ENCODE peak calls at places on chromosomes 7 and 10, in four cellular contexts. One of them, this sample, is unnamed.

GRCh38 chr7:50605059-50605458 is 39.9 kb upstream of the DDC start:
- DNase-seq in BJ: no peak
- DNase-seq in RWPE1: no peak
- DNase-seq in AG10803: no peak
- DNase-seq in this sample: no peak

GRCh38 chr7:81186691-81187090 is 267.8 kb upstream of the SEMA3C start:
- DNase-seq in BJ: no peak
- DNase-seq in RWPE1: no peak
- DNase-seq in AG10803: peak; percentile 66
- DNase-seq in this sample: no peak

GRCh38 chr10:2278391-2278790 is 541.1 kb upstream of the ADARB2 start:
- DNase-seq in BJ: no peak
- DNase-seq in RWPE1: no peak
- DNase-seq in AG10803: no peak
- DNase-seq in this sample: no peak

GRCh38 chr7:50962962-50963374 is 180.3 kb upstream of the GRB10 start:
- DNase-seq in BJ: peak; percentile 8
- DNase-seq in RWPE1: peak; percentile 87
- DNase-seq in AG10803: peak; percentile 25
- DNase-seq in this sample: peak; percentile 15

GRCh38 chr10:50992972-50993766 is 81.1 kb upstream of the PRKG1 start:
- DNase-seq in BJ: peak; percentile 76
- DNase-seq in RWPE1: no peak
- DNase-seq in AG10803: peak; percentile 98
- DNase-seq in this sample: peak; percentile 58

GRCh38 chr7:117993377-117994003 is 120.2 kb upstream of the CTTNBP2 start:
- DNase-seq in BJ: no peak
- DNase-seq in RWPE1: peak; percentile 39
- DNase-seq in AG10803: no peak
- DNase-seq in this sample: no peak

GRCh38 chr10:115141254-115141653 is 48.1 kb downstream of the ATRNL1 start:
- DNase-seq in BJ: no peak
- DNase-seq in RWPE1: peak; percentile 20
- DNase-seq in AG10803: peak; percentile 5
- DNase-seq in this sample: no peak

GRCh38 chr10:34764347-34764991 is 50.6 kb downstream of the PARD3 start:
- DNase-seq in BJ: no peak
- DNase-seq in RWPE1: no peak
- DNase-seq in AG10803: no peak
- DNase-seq in this sample: no peak

GRCh38 chr10:132685121-132685891 is 100.6 kb downstream of the NKX6-2 start:
- DNase-seq in BJ: peak; percentile 7
- DNase-seq in RWPE1: peak; percentile 71
- DNase-seq in AG10803: no peak
- DNase-seq in this sample: no peak

GRCh38 chr7:55504093-55504859 is 68.0 kb downstream of the VOPP1 start:
- DNase-seq in BJ: no peak
- DNase-seq in RWPE1: peak; percentile 25
- DNase-seq in AG10803: peak; percentile 22
- DNase-seq in this sample: no peak

GRCh38 chr7:75599244-75599771 is 107.2 kb downstream of the SPDYE5 start:
- DNase-seq in BJ: no peak
- DNase-seq in RWPE1: no peak
- DNase-seq in AG10803: no peak
- DNase-seq in this sample: no peak

GRCh38 chr7:105512415-105512814 is 9.7 kb downstream of the PUS7 start:
- DNase-seq in BJ: no peak
- DNase-seq in RWPE1: no peak
- DNase-seq in AG10803: no peak
- DNase-seq in this sample: no peak

GRCh38 chr10:56507033-56507432 is 146.0 kb upstream of the ZWINT start:
- DNase-seq in BJ: no peak
- DNase-seq in RWPE1: no peak
- DNase-seq in AG10803: no peak
- DNase-seq in this sample: no peak

GRCh38 chr7:47357398-47357797 is 224.5 kb downstream of the TNS3 start:
- DNase-seq in BJ: no peak
- DNase-seq in RWPE1: no peak
- DNase-seq in AG10803: no peak
- DNase-seq in this sample: no peak

GRCh38 chr10:131644287-131644686 is 256.5 kb upstream of the PPP2R2D start:
- DNase-seq in BJ: no peak
- DNase-seq in RWPE1: no peak
- DNase-seq in AG10803: no peak
- DNase-seq in this sample: no peak

GRCh38 chr7:105652359-105652993 is 71.2 kb upstream of the EFCAB10 start:
- DNase-seq in BJ: no peak
- DNase-seq in RWPE1: peak; percentile 82
- DNase-seq in AG10803: peak; percentile 75
- DNase-seq in this sample: peak; percentile 52

GRCh38 chr10:131674130-131674529 is 226.7 kb upstream of the PPP2R2D start:
- DNase-seq in BJ: no peak
- DNase-seq in RWPE1: no peak
- DNase-seq in AG10803: no peak
- DNase-seq in this sample: no peak

GRCh38 chr7:22551768-22552513 is 52.0 kb upstream of the STEAP1B start:
- DNase-seq in BJ: no peak
- DNase-seq in RWPE1: no peak
- DNase-seq in AG10803: no peak
- DNase-seq in this sample: no peak

GRCh38 chr7:17109017-17109416 is 189.4 kb upstream of the AHR start:
- DNase-seq in BJ: peak; percentile 52
- DNase-seq in RWPE1: no peak
- DNase-seq in AG10803: peak; percentile 61
- DNase-seq in this sample: no peak

GRCh38 chr7:117951711-117952280 is 78.6 kb upstream of the CTTNBP2 start:
- DNase-seq in BJ: no peak
- DNase-seq in RWPE1: no peak
- DNase-seq in AG10803: no peak
- DNase-seq in this sample: no peak

GRCh38 chr7:123191132-123191531 is 8.6 kb downstream of the SLC13A1 start:
- DNase-seq in BJ: no peak
- DNase-seq in RWPE1: no peak
- DNase-seq in AG10803: no peak
- DNase-seq in this sample: no peak

GRCh38 chr7:153170287-153170686 is 410.7 kb downstream of the ACTR3B start:
- DNase-seq in BJ: no peak
- DNase-seq in RWPE1: no peak
- DNase-seq in AG10803: no peak
- DNase-seq in this sample: no peak

GRCh38 chr7:121753965-121754364 is 119.0 kb upstream of the PTPRZ1 start:
- DNase-seq in BJ: no peak
- DNase-seq in RWPE1: no peak
- DNase-seq in AG10803: no peak
- DNase-seq in this sample: no peak

GRCh38 chr10:120927352-120927751 is 76.2 kb downstream of the WDR11 start:
- DNase-seq in BJ: no peak
- DNase-seq in RWPE1: no peak
- DNase-seq in AG10803: no peak
- DNase-seq in this sample: no peak

GRCh38 chr7:100574362-100575205 is 884 bp upstream of the SAP25 start:
- DNase-seq in BJ: no peak
- DNase-seq in RWPE1: no peak
- DNase-seq in AG10803: no peak
- DNase-seq in this sample: no peak

GRCh38 chr7:132075573-132075972 is 500.7 kb downstream of the PLXNA4 start:
- DNase-seq in BJ: no peak
- DNase-seq in RWPE1: no peak
- DNase-seq in AG10803: no peak
- DNase-seq in this sample: no peak

GRCh38 chr10:47184273-47184672 is 115.7 kb upstream of the GDF10 start:
- DNase-seq in BJ: no peak
- DNase-seq in RWPE1: no peak
- DNase-seq in AG10803: no peak
- DNase-seq in this sample: no peak

GRCh38 chr7:115561341-115562110 is 469.0 kb downstream of the TFEC start:
- DNase-seq in BJ: peak; percentile 82
- DNase-seq in RWPE1: no peak
- DNase-seq in AG10803: peak; percentile 51
- DNase-seq in this sample: no peak

GRCh38 chr7:135825406-135825805 is 76.8 kb upstream of the FAM180A start:
- DNase-seq in BJ: no peak
- DNase-seq in RWPE1: no peak
- DNase-seq in AG10803: no peak
- DNase-seq in this sample: no peak

GRCh38 chr10:103968441-103969391 is 1.8 kb downstream of the SLK start:
- DNase-seq in BJ: no peak
- DNase-seq in RWPE1: no peak
- DNase-seq in AG10803: no peak
- DNase-seq in this sample: no peak

GRCh38 chr10:123890761-123891146 is 853 bp downstream of the CPXM2 start:
- DNase-seq in BJ: no peak
- DNase-seq in RWPE1: no peak
- DNase-seq in AG10803: peak; percentile 23
- DNase-seq in this sample: no peak

GRCh38 chr10:123889821-123890220 is 1.8 kb downstream of the CPXM2 start:
- DNase-seq in BJ: no peak
- DNase-seq in RWPE1: no peak
- DNase-seq in AG10803: no peak
- DNase-seq in this sample: no peak

GRCh38 chr10:123890246-123890645 is 1.4 kb downstream of the CPXM2 start:
- DNase-seq in BJ: no peak
- DNase-seq in RWPE1: no peak
- DNase-seq in AG10803: peak; percentile 38
- DNase-seq in this sample: no peak

GRCh38 chr10:123893651-123894050 is 2.0 kb upstream of the CPXM2 start:
- DNase-seq in BJ: no peak
- DNase-seq in RWPE1: no peak
- DNase-seq in AG10803: no peak
- DNase-seq in this sample: no peak

GRCh38 chr10:123891147-123892011 is at the start of gene CPXM2:
- DNase-seq in BJ: no peak
- DNase-seq in RWPE1: no peak
- DNase-seq in AG10803: peak; percentile 35
- DNase-seq in this sample: no peak
- TF ChIP-seq CTCF in BJ: no peak
- TF ChIP-seq CTCF in RWPE1: no peak
- TF ChIP-seq CTCF in AG10803: no peak
- TF ChIP-seq CTCF in this sample: no peak

GRCh38 chr10:118508863-118509262 is 86.6 kb downstream of the PRLHR start:
- DNase-seq in BJ: no peak
- DNase-seq in RWPE1: no peak
- DNase-seq in AG10803: no peak
- DNase-seq in this sample: no peak

GRCh38 chr10:118508355-118508754 is 87.1 kb downstream of the PRLHR start:
- DNase-seq in BJ: no peak
- DNase-seq in RWPE1: no peak
- DNase-seq in AG10803: no peak
- DNase-seq in this sample: no peak

GRCh38 chr10:118518095-118518494 is 77.4 kb downstream of the PRLHR start:
- DNase-seq in BJ: no peak
- DNase-seq in RWPE1: no peak
- DNase-seq in AG10803: no peak
- DNase-seq in this sample: no peak

GRCh38 chr10:118511720-118512119 is 83.7 kb downstream of the PRLHR start:
- DNase-seq in BJ: no peak
- DNase-seq in RWPE1: no peak
- DNase-seq in AG10803: no peak
- DNase-seq in this sample: no peak

DNA sequence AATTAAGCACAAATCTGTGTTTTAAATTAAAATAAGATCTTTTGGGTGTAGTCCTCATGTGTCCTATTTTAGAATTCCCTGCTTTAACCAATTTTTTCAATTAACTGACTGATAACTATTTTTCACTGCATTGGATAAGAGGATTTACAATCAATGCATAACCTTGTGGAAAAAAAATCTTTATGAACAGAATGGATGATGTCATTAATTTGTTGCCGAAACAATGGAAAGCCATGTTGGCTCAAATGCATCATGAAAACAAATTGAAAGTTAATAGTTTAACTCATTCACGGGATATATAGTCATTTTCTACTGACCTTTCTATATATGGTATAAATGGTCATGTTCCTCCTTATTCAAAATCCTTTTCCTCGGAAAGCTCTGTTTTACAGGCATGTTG is 82.3 kb downstream of the PRLHR start:
- DNase-seq in BJ: no peak
- DNase-seq in RWPE1: no peak
- DNase-seq in AG10803: no peak
- DNase-seq in this sample: no peak
- TF ChIP-seq CTCF in BJ: no peak
- TF ChIP-seq CTCF in RWPE1: no peak
- TF ChIP-seq CTCF in AG10803: no peak
- TF ChIP-seq CTCF in this sample: no peak

GRCh38 chr7:5276611-5277010 is 6.1 kb upstream of the SLC29A4 start:
- DNase-seq in BJ: no peak
- DNase-seq in RWPE1: no peak
- DNase-seq in AG10803: no peak
- DNase-seq in this sample: no peak
- TF ChIP-seq CTCF in BJ: no peak
- TF ChIP-seq CTCF in RWPE1: no peak
- TF ChIP-seq CTCF in AG10803: no peak
- TF ChIP-seq CTCF in this sample: no peak

GRCh38 chr7:155803418-155804376 is 8.6 kb downstream of the SHH start:
- DNase-seq in BJ: no peak
- DNase-seq in RWPE1: no peak
- DNase-seq in AG10803: no peak
- DNase-seq in this sample: no peak

GRCh38 chr7:155805826-155806095 is 6.5 kb downstream of the SHH start:
- DNase-seq in BJ: no peak
- DNase-seq in RWPE1: no peak
- DNase-seq in AG10803: no peak
- DNase-seq in this sample: no peak

GRCh38 chr7:155806096-155806871 is 6.0 kb downstream of the SHH start:
- DNase-seq in BJ: no peak
- DNase-seq in RWPE1: no peak
- DNase-seq in AG10803: no peak
- DNase-seq in this sample: no peak

GRCh38 chr7:155804431-155804831 is 7.8 kb downstream of the SHH start:
- DNase-seq in BJ: no peak
- DNase-seq in RWPE1: no peak
- DNase-seq in AG10803: no peak
- DNase-seq in this sample: no peak

GRCh38 chr7:155804897-155805825 is 7.1 kb downstream of the SHH start:
- DNase-seq in BJ: no peak
- DNase-seq in RWPE1: peak; percentile 63
- DNase-seq in AG10803: peak; percentile 57
- DNase-seq in this sample: peak; percentile 5
- TF ChIP-seq CTCF in BJ: peak; percentile 42
- TF ChIP-seq CTCF in RWPE1: peak; percentile 78
- TF ChIP-seq CTCF in AG10803: peak; percentile 28
- TF ChIP-seq CTCF in this sample: peak; percentile 32

DNA sequence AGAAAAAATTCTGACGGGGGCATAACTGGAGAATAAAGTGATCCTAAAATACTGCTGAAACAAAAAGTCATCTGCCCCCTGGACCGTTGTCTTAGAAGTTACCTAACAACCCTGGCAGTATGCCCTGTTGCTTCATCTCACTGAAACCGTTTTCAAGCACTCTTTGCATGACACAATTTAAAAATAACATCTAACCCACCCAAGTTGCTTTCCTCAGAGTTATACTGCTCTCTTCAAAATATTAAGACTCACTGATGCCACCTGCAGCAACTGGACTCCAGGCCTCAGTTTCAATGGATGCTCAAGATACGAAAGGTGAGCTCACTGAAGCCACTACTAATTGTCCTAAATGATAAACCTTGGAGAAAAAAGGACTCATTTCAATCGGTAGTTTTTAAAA is 57.4 kb downstream of the CDK6 start:
- DNase-seq in BJ: no peak
- DNase-seq in RWPE1: no peak
- DNase-seq in AG10803: peak; percentile 94
- DNase-seq in this sample: peak; percentile 78
- TF ChIP-seq CTCF in BJ: no peak
- TF ChIP-seq CTCF in RWPE1: no peak
- TF ChIP-seq CTCF in AG10803: peak; percentile 39
- TF ChIP-seq CTCF in this sample: peak; percentile 16